ENCODE peak calls at places on chromosomes 5 and 9, in five cellular contexts. O, M, Z, E and X are unnamed samples.
A peak's percentile ranks its signal among the peaks of the same experiment; 100 is the strongest.

GRCh38 chr9:118108971-118109370 is 404.8 kb downstream of the TLR4 start:
- DNase-seq in O (no peak), M (no peak), Z (no peak), E (no peak), X (no peak)

GRCh38 chr5:153520952-153521351 is 30.5 kb downstream of the GRIA1 start:
- DNase-seq in O (no peak), M (no peak), Z (no peak), E (peak; percentile 50), X (no peak)

GRCh38 chr5:38400365-38400764 is 142.0 kb downstream of the EGFLAM start:
- DNase-seq in O (no peak), M (no peak), Z (no peak), E (no peak), X (no peak)

GRCh38 chr9:33229359-33230120 is 10.4 kb upstream of the SPINK4 start:
- DNase-seq in O (no peak), M (peak; percentile 32), Z (no peak), E (no peak), X (no peak)

GRCh38 chr5:113663879-113664278 is 150.4 kb downstream of the YTHDC2 start:
- DNase-seq in O (peak; percentile 4), M (peak; percentile 45), Z (peak; percentile 58), E (peak; percentile 29), X (no peak)

GRCh38 chr9:15501179-15501578 is 9.6 kb downstream of the PSIP1 start:
- DNase-seq in O (no peak), M (no peak), Z (no peak), E (no peak), X (no peak)

GRCh38 chr9:33799928-33800689 is 4.7 kb downstream of the PRSS3 start:
- DNase-seq in O (no peak), M (no peak), Z (no peak), E (no peak), X (no peak)

GRCh38 chr5:176535655-176536131 is 1.5 kb downstream of the RNF44 start:
- DNase-seq in O (no peak), M (no peak), Z (no peak), E (no peak), X (no peak)

GRCh38 chr9:117714282-117714681 is 10.1 kb downstream of the TLR4 start:
- DNase-seq in O (no peak), M (peak; percentile 7), Z (no peak), E (no peak), X (no peak)